ENCODE peak calls at places on chromosomes 4 and X, in four cellular contexts. O is brain microvascular endothelial cell, Q is prostate gland, E is HepG2. C is an unnamed sample.

GRCh38 chr4:56908206-56909082 is 744 bp downstream of the REST start:
- DNase-seq in E (peak; percentile 47), O (peak; percentile 32), Q (peak; percentile 61), C (peak; percentile 72)

GRCh38 chr4:107472265-107472948 is 247.6 kb downstream of the PAPSS1 start:
- DNase-seq in Q (no peak), E (no peak), O (no peak), C (no peak)

GRCh38 chr4:12926189-12927066 is 557.7 kb downstream of the RAB28 start:
- DNase-seq in E (peak; percentile 69), Q (no peak), O (no peak), C (no peak)

GRCh38 chr4:168765726-168766125 is 244.3 kb downstream of the CBR4 start:
- DNase-seq in Q (peak; percentile 25), O (no peak), E (no peak), C (peak; percentile 47)

GRCh38 chr4:158822348-158822747 is 53.5 kb downstream of the FNIP2 start:
- DNase-seq in O (no peak), Q (no peak), E (no peak), C (no peak)

GRCh38 chrX:42119076-42119475 is 195.7 kb upstream of the CASK start:
- DNase-seq in O (peak; percentile 76), Q (peak; percentile 4), E (peak; percentile 81), C (peak; percentile 7)

GRCh38 chr4:112234952-112235609 is 3.5 kb downstream of the AP1AR start:
- DNase-seq in Q (peak; percentile 80), O (peak; percentile 84), E (peak; percentile 66), C (peak; percentile 93)

GRCh38 chrX:9610774-9611392 is 146.0 kb downstream of the TBL1X start:
- DNase-seq in E (no peak), O (no peak), Q (no peak), C (no peak)

GRCh38 chr4:170674176-170674575 is 584.4 kb upstream of the AADAT start:
- DNase-seq in O (no peak), Q (no peak), E (no peak), C (peak; percentile 21)

GRCh38 chr4:13635281-13635799 is 7.8 kb upstream of the BOD1L1 start:
- DNase-seq in O (no peak), Q (no peak), E (no peak), C (peak; percentile 47)

GRCh38 chr4:83386931-83387897 is 52.6 kb upstream of the HPSE start:
- DNase-seq in E (no peak), Q (no peak), O (no peak), C (no peak)
- TF ChIP-seq CTCF in E (no peak), Q (no peak), O (no peak), C (no peak)

GRCh38 chr4:126938023-126938422 is 694.7 kb upstream of the INTU start:
- DNase-seq in Q (no peak), O (no peak), E (no peak), C (peak; percentile 37)
- H3K4me3 ChIP-seq in Q (no peak overlapping the region), O (no peak overlapping the region), E (no peak overlapping the region), C (no peak overlapping the region)

DNA sequence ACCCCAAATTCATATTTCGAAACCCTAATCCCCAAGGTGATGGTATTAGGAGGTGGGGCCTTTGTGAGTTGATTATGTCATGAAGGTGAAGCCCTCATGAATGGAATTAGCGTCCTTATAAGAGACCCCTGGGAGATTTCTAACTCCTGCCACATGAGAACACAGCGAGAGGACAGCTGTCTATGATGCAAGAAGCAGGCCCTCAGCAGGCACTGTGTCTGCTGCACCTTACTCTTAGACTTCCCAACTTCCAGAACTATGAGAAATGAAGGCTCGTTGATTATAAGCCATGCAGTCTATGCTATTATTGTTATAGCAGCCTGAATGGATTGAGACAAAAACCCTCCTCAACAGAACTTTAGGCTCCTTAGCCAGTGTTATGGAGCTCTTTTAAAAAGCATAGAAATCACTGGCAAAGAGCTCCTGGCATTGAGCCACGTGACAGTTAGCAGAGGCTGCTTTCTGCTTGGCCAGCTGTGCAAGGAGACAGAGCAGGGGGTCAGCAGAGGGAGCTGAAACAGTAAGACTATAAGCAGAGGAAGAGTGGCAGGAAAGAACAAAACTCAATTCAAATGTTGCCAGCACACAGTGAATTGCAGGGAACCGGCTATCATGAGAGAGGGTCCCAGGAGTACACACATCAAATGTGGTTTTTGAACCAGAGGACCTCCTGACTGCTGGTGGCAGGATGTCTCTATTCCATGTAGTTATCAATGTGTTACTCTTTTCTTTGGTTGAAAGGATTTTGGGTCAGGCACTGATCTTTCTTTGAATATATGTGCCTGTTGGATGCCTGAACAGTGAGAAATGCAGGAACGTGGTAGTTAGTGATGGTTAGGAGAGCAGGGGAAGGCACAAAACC is 219.3 kb upstream of the FAT1 start:
- DNase-seq in O (no peak), Q (no peak), E (no peak), C (peak; percentile 51)
- TF ChIP-seq CTCF in O (peak; percentile 31), Q (no peak), E (no peak), C (no peak)

GRCh38 chr4:2807571-2807970 is 14.7 kb downstream of the SH3BP2 start:
- DNase-seq in Q (no peak), E (no peak), O (no peak), C (no peak)

GRCh38 chr4:2806392-2807355 is 13.8 kb downstream of the SH3BP2 start:
- DNase-seq in O (no peak), E (no peak), Q (peak; percentile 77), C (peak; percentile 93)

GRCh38 chr4:2804449-2804972 is 11.6 kb downstream of the SH3BP2 start:
- DNase-seq in O (no peak), Q (no peak), E (no peak), C (no peak)

GRCh38 chr4:2804973-2805501 is 12.2 kb downstream of the SH3BP2 start:
- DNase-seq in E (no peak), Q (no peak), O (no peak), C (no peak)

GRCh38 chr4:2805712-2806391 is 13.0 kb downstream of the SH3BP2 start:
- DNase-seq in O (no peak), Q (peak; percentile 76), E (no peak), C (no peak)
- H3K4me3 ChIP-seq in O (no peak overlapping the region), Q (no peak overlapping the region), E (no peak overlapping the region), C (no peak overlapping the region)

GRCh38 chr4:180449395-180449956 is 1793.7 kb upstream of the TENM3 start:
- DNase-seq in Q (no peak), O (no peak), E (peak; percentile 46), C (no peak)
- TF ChIP-seq CTCF in Q (no peak), O (peak; percentile 76), E (peak; percentile 56), C (no peak)

GRCh38 chr4:165328708-165329107 is 1.2 kb downstream of the MSMO1 start:
- DNase-seq in O (no peak), E (peak; percentile 64), Q (no peak), C (no peak)
- H3K4me3 ChIP-seq in O (peak overlapping the region; percentile 97), E (peak overlapping the region; percentile 77), Q (peak overlapping the region; percentile 70), C (peak overlapping the region; percentile 72)

GRCh38 chrX:23626651-23627050 is 40.6 kb upstream of the PRDX4 start:
- DNase-seq in E (no peak), Q (no peak), O (no peak), C (no peak)
- TF ChIP-seq CTCF in E (no peak), Q (no peak), O (peak; percentile 36), C (no peak)

DNA sequence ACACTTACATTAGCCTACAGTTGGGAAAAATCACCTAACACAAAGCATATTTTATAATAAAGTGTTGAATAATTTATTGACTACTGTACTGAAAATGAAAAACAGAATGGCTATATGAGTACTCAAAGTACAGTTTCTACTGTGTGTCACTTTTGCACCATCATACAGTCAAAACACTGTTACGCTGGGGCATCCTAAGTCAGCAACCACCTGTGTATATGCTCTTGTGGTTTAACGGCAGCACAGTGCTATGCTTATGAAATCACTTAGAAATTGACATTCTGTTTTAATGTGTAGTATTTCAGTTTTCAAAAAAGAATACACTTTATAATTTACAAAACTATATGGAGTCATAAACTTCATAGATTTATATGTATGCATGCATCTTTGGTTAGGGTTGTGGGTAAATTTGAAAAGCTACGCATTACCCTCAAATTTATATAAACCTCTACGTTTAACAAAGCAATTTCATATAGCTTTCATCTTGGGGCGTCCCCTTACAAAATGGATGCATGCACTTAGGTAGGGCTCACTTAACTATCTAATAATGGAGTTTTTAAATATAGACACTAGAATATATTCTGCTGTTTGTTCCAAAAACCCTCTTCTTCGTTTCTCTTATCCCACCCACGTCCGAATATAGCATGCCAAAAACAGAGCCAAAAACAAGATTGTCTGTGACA is 691 bp upstream of the NEIL3 start:
- DNase-seq in Q (no peak), E (no peak), O (no peak), C (no peak)
- H3K4me3 ChIP-seq in Q (peak overlapping the region; percentile 38), E (peak overlapping the region; percentile 76), O (peak overlapping the region; percentile 69), C (peak overlapping the region; percentile 90)

C was measured in foreskin fibroblast.